ENCODE peak calls at places on chromosomes 16 and 17, in eight cellular contexts. D is fibroblast of pulmonary artery, E is OCI-LY7, Q is dorsolateral prefrontal cortex, B is uterus, M is left lung, G is foreskin fibroblast, T is A673. S is an unnamed sample.
A peak's percentile ranks its signal among the peaks of the same experiment; 100 is the strongest.

GRCh38 chr16:27111486-27111885 is 44.8 kb downstream of the C16orf82 start:
- DNase-seq in D (no peak), E (peak; percentile 53), Q (no peak), B (no peak), M (no peak), G (no peak), T (no peak), S (no peak)

GRCh38 chr17:42179911-42180410 is 981 bp downstream of the KCNH4 start:
- DNase-seq in D (peak; percentile 51), E (peak; percentile 13), Q (no peak), B (no peak), M (no peak), G (no peak), T (peak; percentile 43), S (no peak)

GRCh38 chr16:471353-472198 is 46.1 kb downstream of the RAB11FIP3 start:
- DNase-seq in D (no peak), E (no peak), Q (peak; percentile 91), B (no peak), M (no peak), G (peak; percentile 76), T (peak; percentile 85), S (no peak)

GRCh38 chr17:29127840-29128239 is 52.4 kb downstream of the MYO18A start:
- DNase-seq in D (no peak), E (no peak), Q (no peak), B (no peak), M (no peak), G (no peak), T (no peak), S (no peak)

GRCh38 chr16:72532896-72533295 is 360.9 kb upstream of the PMFBP1 start:
- DNase-seq in D (peak; percentile 38), E (no peak), Q (no peak), B (no peak), M (no peak), G (no peak), T (no peak), S (no peak)

GRCh38 chr16:56198755-56199114 is 7.4 kb downstream of the GNAO1 start:
- DNase-seq in D (no peak), E (no peak), Q (no peak), B (no peak), M (no peak), G (no peak), T (no peak), S (no peak)

GRCh38 chr17:39794249-39794970 is 56.7 kb downstream of the GRB7 start:
- DNase-seq in D (no peak), E (peak; percentile 97), Q (no peak), B (no peak), M (no peak), G (no peak), T (no peak), S (peak; percentile 72)

GRCh38 chr17:14061666-14062560 is 7.4 kb upstream of the COX10 start:
- DNase-seq in D (peak; percentile 92), E (no peak), Q (no peak), B (no peak), M (no peak), G (peak; percentile 75), T (no peak), S (no peak)

GRCh38 chr17:60089097-60089844 is 10.6 kb upstream of the HEATR6 start:
- DNase-seq in D (no peak), E (peak; percentile 61), Q (no peak), B (no peak), M (no peak), G (no peak), T (no peak), S (peak; percentile 37)

GRCh38 chr17:38358586-38359513 is 7.2 kb downstream of the SOCS7 start:
- DNase-seq in D (no peak), E (no peak), Q (peak; percentile 52), B (no peak), M (no peak), G (no peak), T (no peak), S (no peak)

GRCh38 chr16:2671741-2672140 is 10.6 kb upstream of the KCTD5 start:
- DNase-seq in D (no peak), E (no peak), Q (no peak), B (no peak), M (no peak), G (no peak), T (no peak), S (no peak)

GRCh38 chr16:2675021-2675420 is 7.3 kb upstream of the KCTD5 start:
- DNase-seq in D (no peak), E (no peak), Q (no peak), B (no peak), M (no peak), G (no peak), T (no peak), S (no peak)

GRCh38 chr16:2675714-2676113 is 6.6 kb upstream of the KCTD5 start:
- DNase-seq in D (no peak), E (no peak), Q (no peak), B (no peak), M (peak; percentile 24), G (no peak), T (no peak), S (no peak)

DNA sequence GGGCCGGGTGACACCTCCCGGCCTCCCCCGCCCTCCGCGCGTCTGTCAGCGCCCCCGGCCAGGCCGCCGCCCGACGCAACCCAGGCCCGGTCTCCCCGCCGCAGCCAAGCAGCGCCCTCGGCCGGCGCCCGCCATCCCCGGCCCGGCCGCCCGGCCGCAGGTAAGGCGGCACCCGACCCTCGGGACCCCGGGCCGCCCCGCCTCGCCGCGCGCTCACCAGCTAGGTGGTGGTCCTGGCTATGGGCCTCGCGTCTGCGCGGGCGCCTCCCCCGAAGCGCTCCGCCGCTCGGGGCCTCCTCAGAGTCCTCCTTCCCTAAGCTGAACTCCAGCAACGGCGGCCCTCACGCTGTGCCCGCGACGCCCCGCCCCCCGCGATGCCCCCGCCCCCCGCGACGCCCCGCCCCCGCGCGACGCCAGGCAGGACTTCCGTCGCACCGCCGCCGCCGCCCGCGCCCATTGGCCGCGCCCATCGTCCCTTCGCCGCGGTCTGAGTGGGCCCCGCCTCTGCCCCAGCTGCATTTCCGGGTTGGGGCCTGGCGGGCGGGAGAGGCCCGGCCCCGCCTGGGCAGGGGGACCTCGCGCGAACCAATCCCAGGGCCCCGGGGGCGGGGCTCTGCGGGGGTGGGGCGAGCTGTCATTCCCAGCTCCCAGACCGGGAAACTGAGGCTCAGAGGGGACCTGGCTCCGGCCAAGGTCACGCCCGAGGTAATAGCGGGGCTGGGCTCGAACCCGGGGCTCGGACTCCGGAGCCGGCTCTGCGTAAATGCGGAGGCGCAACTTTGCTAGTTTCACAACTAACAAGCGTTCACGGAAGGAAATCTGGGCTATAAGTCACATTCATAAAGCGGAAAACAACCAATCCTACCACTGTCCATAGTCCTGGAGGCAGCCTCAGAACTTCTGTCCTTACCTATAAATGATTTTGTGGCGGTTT is 9.0 kb upstream of the KCTD5 start:
- DNase-seq in D (peak; percentile 94), E (peak; percentile 95), Q (peak; percentile 93), B (peak; percentile 94), M (peak; percentile 99), G (peak; percentile 92), T (peak; percentile 97), S (peak; percentile 93)
- TF ChIP-seq CTCF in D (no peak), E (no peak), Q (no peak), B (no peak), M (no peak), G (no peak), T (no peak), S (no peak)

GRCh38 chr17:75548839-75549238 is 23.3 kb downstream of the LLGL2 start:
- DNase-seq in D (no peak), E (no peak), Q (no peak), B (no peak), M (no peak), G (no peak), T (no peak), S (no peak)
- H3K4me3 ChIP-seq in D (no peak overlapping the region), E (no peak overlapping the region), Q (no peak overlapping the region), B (no peak overlapping the region), M (no peak overlapping the region), G (no peak overlapping the region), T (no peak overlapping the region), S (no peak overlapping the region)

DNA sequence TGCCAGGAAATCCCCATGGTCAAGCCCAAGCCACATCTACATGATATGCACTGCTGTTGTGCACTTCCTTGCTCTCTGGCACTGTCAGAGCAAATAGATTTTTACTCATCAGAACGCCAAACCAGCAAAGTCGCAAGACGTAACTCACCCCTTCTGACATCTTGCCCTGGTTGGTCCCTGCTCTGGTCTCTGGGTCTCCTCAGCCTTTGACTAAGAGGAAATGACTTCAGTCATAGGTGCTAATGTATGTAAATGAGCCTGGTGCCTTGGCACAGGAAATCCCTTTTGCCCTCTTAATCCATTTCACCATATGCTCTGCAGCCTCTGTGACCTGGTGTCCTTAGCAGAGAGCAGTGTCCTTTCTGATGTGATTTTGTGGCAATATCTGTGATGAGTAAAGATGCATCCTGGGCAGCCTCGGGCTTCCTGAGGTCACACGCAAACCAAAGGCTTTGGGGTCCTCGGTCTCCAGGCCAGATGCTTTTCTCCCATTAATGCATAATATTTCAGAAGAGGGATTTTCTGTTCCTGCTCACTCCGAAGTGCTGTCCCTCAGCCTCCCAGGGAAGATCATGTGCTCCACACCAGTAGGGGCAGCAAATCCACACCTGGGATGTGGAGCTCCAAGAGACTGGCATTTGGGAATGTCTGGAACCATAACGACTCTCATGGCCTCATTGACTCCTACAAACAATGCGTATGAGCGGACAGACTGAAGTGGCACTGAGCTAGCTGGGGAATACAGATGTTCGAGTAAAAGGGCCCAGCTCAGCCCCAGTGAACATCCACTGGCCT is 66.9 kb downstream of the GP2 start:
- DNase-seq in D (no peak), E (no peak), Q (no peak), B (no peak), M (no peak), G (no peak), T (no peak), S (no peak)
- TF ChIP-seq CTCF in D (no peak), E (no peak), Q (no peak), B (no peak), M (no peak), G (no peak), T (no peak), S (no peak)

GRCh38 chr16:67993207-67994036 is 5.9 kb downstream of the DPEP2 start:
- DNase-seq in D (peak; percentile 68), E (peak; percentile 88), Q (peak; percentile 38), B (peak; percentile 72), M (peak; percentile 97), G (peak; percentile 49), T (peak; percentile 82), S (peak; percentile 93)

GRCh38 chr16:67995423-67995822 is 3.9 kb downstream of the DPEP2 start:
- DNase-seq in D (no peak), E (no peak), Q (no peak), B (no peak), M (no peak), G (no peak), T (no peak), S (peak; percentile 47)

GRCh38 chr16:67990018-67990386 is 9.3 kb downstream of the DPEP2 start:
- DNase-seq in D (no peak), E (no peak), Q (no peak), B (no peak), M (no peak), G (no peak), T (no peak), S (no peak)

GRCh38 chr16:67989322-67990017 is 9.2 kb upstream of the DPEP3 start:
- DNase-seq in D (no peak), E (no peak), Q (no peak), B (no peak), M (no peak), G (no peak), T (no peak), S (no peak)

DNA sequence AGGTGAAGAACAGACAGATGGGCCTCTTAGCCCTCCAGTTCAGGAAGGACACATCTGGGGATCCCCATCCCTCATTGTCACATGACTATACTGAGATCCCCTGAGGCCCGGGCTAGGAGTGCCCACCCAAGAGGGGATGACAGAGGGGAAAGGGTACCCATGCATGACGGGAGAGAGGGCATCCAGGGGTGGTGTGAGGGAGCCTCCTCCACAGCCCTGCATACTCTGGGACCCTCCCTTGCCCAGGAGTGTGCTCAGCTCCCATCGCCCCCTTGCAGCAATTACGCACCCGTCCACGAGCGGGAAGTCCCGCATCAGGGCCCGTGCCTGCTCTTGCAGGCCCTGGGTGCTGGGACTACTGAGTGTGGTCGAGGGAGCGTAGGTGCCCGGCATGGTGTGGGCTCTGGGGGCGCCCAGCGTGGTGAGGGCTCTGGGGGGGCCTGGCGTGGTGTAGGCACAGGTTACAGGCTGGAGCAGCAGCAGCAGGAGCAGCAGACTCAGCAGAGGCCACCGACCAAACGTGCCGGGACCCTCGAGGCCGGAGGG is 6.5 kb downstream of the DPEP2 start:
- DNase-seq in D (no peak), E (no peak), Q (no peak), B (no peak), M (no peak), G (no peak), T (no peak), S (no peak)
- H3K4me3 ChIP-seq in D (no peak overlapping the region), E (no peak overlapping the region), Q (peak overlapping the region; percentile 40), B (no peak overlapping the region), M (peak overlapping the region; percentile 17), G (no peak overlapping the region), T (no peak overlapping the region), S (no peak overlapping the region)